ENCODE peak calls at places on chromosomes 6 and 20, in four cellular contexts. B is breast epithelium, Q is HCT116, P is upper lobe of left lung. S is an unnamed sample.

GRCh38 chr20:37804584-37805566 is 98.1 kb upstream of the VSTM2L start:
- DNase-seq in B (no peak), Q (no peak), P (no peak), S (peak)

GRCh38 chr20:22830138-22830537 is 205.0 kb upstream of the SSTR4 start:
- DNase-seq in B (no peak), Q (no peak), P (no peak), S (no peak)

GRCh38 chr6:166786704-166787293 is 159.7 kb upstream of the RPS6KA2 start:
- DNase-seq in B (no peak), Q (peak), P (no peak), S (peak)

GRCh38 chr6:75621846-75622245 is 20.2 kb downstream of the SENP6 start:
- DNase-seq in B (no peak), Q (no peak), P (no peak), S (no peak)

GRCh38 chr6:130306377-130306776 is 59.4 kb upstream of the TMEM200A start:
- DNase-seq in B (no peak), Q (no peak), P (no peak), S (no peak)

GRCh38 chr20:49219924-49220831 is 962 bp downstream of the DDX27 start:
- DNase-seq in B (no peak), Q (no peak), P (peak), S (no peak)

GRCh38 chr6:26113570-26113969 is 26.3 kb downstream of the HFE start:
- DNase-seq in B (no peak), Q (no peak), P (no peak), S (no peak)

GRCh38 chr6:109455502-109456282 is at the start of gene MICAL1:
- DNase-seq in B (no peak), Q (no peak), P (peak), S (peak)

DNA sequence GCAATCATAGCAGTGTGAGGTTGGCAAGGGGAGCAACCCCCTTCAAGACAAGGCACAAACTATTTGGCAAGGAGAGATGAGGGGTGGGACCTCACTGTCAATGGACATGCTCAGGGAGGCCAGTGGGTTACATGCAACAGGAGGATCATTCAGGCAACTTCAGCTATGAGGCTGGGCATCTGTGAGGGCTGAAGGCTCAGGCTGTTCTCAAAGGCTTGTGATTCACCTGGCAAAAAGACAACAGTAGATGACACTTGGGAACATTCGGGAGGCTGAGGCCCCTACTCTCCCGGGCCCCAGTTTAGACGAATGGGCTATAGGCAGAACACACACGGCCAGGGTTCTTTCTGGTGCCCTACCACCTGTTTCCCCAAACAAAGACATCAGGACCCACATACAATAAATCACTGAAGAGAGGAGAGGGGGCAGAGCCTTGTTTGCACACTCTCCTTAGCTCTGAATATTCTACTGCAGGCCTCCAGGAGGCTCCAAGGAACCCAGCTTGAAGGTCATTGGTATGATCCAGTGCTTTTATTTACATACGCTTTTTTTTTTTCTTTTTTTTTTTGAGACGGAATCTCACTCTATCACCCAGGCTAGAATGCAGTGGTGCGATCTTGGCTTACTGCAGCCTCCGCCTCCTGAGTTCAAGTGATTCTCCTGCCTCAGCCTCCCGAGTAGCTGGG is 7.9 kb downstream of the TUBB start:
- DNase-seq in B (no peak), Q (no peak), P (no peak), S (no peak)
- H3K27ac ChIP-seq in B (no peak), Q (peak), P (peak), S (no peak)

DNA sequence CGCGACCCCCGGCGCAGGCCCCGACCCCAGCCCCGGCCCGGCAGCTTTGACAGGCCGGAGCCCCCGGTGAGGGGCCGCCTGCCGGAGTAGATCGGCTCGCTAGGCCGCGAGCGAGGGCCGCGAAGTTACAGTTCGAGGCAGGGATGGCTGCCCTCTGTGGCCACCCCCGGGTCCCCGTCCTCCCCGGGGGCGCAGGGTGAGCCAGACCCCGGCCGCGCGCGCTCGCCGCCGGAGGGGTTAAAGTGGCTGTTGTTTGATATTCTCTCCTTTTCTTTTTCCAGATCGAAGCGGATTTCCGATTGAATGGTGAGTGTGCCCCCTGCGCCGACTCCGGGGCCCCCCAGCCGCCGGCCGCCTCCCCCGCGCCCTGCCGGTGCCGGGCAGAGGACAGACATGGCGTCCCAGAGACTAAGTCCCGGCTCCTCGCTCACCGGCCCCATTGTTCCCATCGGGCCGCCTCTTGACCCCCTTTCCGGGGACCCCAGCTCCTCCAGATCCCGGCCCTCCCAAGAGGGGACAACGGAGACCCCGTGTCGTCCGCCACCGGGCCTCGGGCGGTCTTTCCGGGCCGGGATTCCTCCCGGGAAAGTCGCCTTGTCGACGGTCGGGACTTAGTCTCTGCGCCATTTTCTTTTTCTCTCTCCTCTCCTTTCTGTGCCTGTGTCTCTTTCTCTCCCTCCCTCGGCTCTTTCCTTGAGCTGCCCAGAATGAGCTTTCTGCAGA is 689 bp downstream of the TOP1 start:
- DNase-seq in B (no peak), Q (no peak), P (peak), S (no peak)
- TF ChIP-seq POLR2AphosphoS5 in B (no peak), Q (no peak), P (peak), S (no peak)

GRCh38 chr6:12895721-12896120 is 179.2 kb downstream of the PHACTR1 start:
- DNase-seq in B (no peak), Q (no peak), P (no peak), S (no peak)

GRCh38 chr6:12899080-12899815 is 182.7 kb downstream of the PHACTR1 start:
- DNase-seq in B (no peak), Q (no peak), P (no peak), S (no peak)

GRCh38 chr6:12898603-12899002 is 182.0 kb downstream of the PHACTR1 start:
- DNase-seq in B (no peak), Q (no peak), P (no peak), S (no peak)

GRCh38 chr6:12892201-12892600 is 175.6 kb downstream of the PHACTR1 start:
- DNase-seq in B (no peak), Q (no peak), P (no peak), S (no peak)

GRCh38 chr6:12896208-12896733 is 179.7 kb downstream of the PHACTR1 start:
- DNase-seq in B (no peak), Q (no peak), P (no peak), S (no peak)
- H3K27ac ChIP-seq in B (no peak), Q (no peak), P (no peak), S (no peak)

DNA sequence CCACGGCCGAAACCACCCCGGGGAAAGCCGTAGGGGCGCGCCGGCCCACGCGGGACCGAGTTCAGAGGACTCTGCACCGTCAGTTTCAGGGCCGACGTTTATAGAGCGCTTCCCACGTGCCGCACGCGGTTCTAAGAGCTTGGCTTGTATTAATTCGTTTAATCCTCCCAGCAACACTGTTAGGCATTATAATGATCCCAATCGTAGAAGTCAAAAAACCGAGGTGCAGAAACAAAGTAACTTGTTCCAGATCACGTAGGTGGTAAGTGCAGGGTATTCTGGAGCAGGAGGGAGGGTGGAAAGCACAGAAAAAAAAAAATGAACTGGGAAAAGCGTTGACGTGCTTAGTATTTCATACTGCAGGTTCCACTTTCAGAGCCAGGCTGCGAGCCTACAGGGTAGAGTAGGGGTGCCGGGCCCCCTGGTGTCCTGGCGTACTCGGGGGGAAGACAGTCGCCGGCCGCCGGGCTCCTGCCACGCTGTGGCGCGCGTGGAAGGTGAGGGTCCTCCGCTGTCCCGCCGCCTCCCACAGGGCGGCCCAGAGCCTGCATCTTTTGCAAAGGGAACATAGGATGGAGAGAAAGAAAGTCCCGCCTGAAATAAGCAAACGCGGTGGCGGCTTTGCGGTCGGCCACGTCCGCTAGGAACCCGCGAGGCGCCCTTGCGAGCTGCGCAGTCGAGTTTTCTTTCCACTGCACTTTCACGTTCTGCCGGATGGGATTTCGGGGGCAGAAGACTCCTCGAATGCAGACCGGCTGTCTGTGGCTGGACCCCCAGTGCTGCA is 10.2 kb upstream of the FOXF2 start:
- DNase-seq in B (no peak), Q (no peak), P (peak), S (no peak)
- TF ChIP-seq POLR2AphosphoS5 in B (no peak), Q (no peak), P (no peak), S (no peak)

S was measured in HL-60.